ENCODE peak calls at places on chromosome 7, in six cellular contexts. H is A549, X is suprapubic skin, U is endothelial cell of umbilical vein, S is epithelial cell of esophagus, N is mesothelial cell of epicardium. G is an unnamed sample.

GRCh38 chr7:707296-708000 is 19.1 kb upstream of the DNAAF5 start:
- DNase-seq in X (peak), S (no peak), U (no peak), N (no peak), H (no peak), G (no peak)

GRCh38 chr7:105621617-105622016 is 40.3 kb upstream of the EFCAB10 start:
- DNase-seq in U (peak), N (no peak), X (no peak), H (no peak), S (no peak), G (no peak)

GRCh38 chr7:12805518-12805928 is 118.1 kb downstream of the ARL4A start:
- DNase-seq in S (peak), N (no peak), H (no peak), U (no peak), X (no peak), G (no peak)

GRCh38 chr7:4791738-4792536 is 16.5 kb downstream of the AP5Z1 start:
- DNase-seq in S (peak), U (peak), H (peak), X (peak), N (peak), G (peak)

GRCh38 chr7:88337556-88337955 is 30.9 kb upstream of the STEAP4 start:
- DNase-seq in S (peak), H (no peak), U (no peak), X (no peak), N (no peak), G (no peak)

GRCh38 chr7:74206589-74207120 is 3.2 kb upstream of the LAT2 start:
- DNase-seq in U (peak), S (peak), N (peak), H (peak), X (peak), G (peak)

GRCh38 chr7:97835296-97836138 is 36.7 kb downstream of the ASNS start:
- DNase-seq in U (peak), S (peak), X (no peak), H (peak), N (peak), G (peak)

GRCh38 chr7:121697731-121698396 is 175.1 kb upstream of the PTPRZ1 start:
- DNase-seq in S (peak), X (no peak), U (no peak), H (no peak), N (no peak), G (no peak)

GRCh38 chr7:28904539-28905143 is 53.5 kb downstream of the TRIL start:
- DNase-seq in X (no peak), H (no peak), S (peak), N (no peak), U (no peak), G (no peak)

GRCh38 chr7:26627871-26628270 is 236.5 kb downstream of the SKAP2 start:
- DNase-seq in U (no peak), S (no peak), H (no peak), X (no peak), N (no peak), G (no peak)

GRCh38 chr7:22066484-22066883 is 120.8 kb upstream of the CDCA7L start:
- DNase-seq in U (no peak), N (no peak), H (no peak), X (no peak), S (no peak), G (no peak)

GRCh38 chr7:65216469-65216868 is 157.2 kb upstream of the ZNF92 start:
- DNase-seq in U (peak), H (peak), N (peak), S (peak), X (no peak), G (peak)

GRCh38 chr7:139635521-139636240 is 112.2 kb downstream of the CLEC2L start:
- DNase-seq in H (no peak), S (no peak), U (no peak), X (no peak), N (no peak), G (no peak)

GRCh38 chr7:70472580-70473239 is 659.2 kb upstream of the GALNT17 start:
- DNase-seq in S (no peak), U (no peak), X (no peak), H (no peak), N (no peak), G (no peak)

GRCh38 chr7:100087055-100087750 is 1.6 kb upstream of the COPS6 start:
- DNase-seq in H (peak), U (peak), N (no peak), S (peak), X (no peak), G (no peak)

GRCh38 chr7:137146012-137146455 is 197.5 kb downstream of the PTN start:
- DNase-seq in S (peak), X (no peak), N (no peak), U (no peak), H (no peak), G (no peak)

DNA sequence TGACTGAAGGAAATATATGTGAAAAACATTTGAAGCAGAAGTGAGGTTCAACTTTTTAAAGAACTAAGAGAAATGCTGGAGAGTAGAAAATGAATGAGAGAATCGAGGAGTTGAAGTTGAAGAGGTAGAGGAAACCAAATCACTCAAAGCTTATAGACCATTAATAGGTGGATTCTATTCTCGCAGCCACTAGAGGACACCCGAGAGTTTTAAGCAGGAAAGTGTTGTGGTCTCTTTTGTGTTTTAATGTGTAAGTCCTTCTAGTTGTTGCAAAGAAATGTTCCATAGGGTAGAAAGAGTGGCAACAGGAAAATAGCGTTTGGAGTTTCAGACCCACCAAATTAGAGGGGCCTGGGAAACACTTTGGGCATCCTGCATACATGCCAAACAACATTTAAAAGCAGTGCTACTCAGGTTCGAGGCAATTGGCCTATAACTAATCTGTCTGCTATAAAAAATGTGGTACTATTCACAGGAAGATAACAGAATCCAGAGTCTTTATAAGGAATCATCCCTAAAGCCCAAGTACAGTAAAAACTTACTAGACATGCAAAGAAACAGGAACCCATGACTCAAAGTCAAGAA is 75.3 kb upstream of the TAS2R16 start:
- DNase-seq in N (no peak), X (no peak), S (peak), U (peak), H (peak), G (no peak)
- TF ChIP-seq CTCF in N (no peak), X (no peak), S (peak), U (peak), H (peak), G (peak)

DNA sequence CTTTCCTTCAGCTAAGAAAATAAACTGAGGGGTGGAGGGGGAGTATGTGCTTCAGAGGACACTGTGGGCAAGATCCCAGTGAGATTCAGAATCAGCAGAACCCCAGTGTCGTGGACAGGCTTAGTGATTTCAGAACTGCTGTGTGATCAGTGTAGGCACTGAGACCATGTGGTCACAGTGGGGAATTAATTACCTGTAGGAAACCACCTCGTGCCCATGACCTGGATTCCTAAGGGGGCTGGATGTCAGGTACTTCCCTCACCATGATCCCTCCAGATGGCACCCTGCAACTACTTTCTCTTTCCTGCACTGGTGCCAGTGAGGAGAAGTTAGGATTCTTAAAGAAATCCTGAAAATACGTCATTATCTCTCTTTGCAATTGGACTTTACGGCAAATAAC is 64.4 kb downstream of the HBP1 start:
- DNase-seq in N (no peak), U (no peak), S (no peak), X (no peak), H (no peak), G (no peak)
- TF ChIP-seq CTCF in N (no peak), U (no peak), S (no peak), X (no peak), H (no peak), G (no peak)

DNA sequence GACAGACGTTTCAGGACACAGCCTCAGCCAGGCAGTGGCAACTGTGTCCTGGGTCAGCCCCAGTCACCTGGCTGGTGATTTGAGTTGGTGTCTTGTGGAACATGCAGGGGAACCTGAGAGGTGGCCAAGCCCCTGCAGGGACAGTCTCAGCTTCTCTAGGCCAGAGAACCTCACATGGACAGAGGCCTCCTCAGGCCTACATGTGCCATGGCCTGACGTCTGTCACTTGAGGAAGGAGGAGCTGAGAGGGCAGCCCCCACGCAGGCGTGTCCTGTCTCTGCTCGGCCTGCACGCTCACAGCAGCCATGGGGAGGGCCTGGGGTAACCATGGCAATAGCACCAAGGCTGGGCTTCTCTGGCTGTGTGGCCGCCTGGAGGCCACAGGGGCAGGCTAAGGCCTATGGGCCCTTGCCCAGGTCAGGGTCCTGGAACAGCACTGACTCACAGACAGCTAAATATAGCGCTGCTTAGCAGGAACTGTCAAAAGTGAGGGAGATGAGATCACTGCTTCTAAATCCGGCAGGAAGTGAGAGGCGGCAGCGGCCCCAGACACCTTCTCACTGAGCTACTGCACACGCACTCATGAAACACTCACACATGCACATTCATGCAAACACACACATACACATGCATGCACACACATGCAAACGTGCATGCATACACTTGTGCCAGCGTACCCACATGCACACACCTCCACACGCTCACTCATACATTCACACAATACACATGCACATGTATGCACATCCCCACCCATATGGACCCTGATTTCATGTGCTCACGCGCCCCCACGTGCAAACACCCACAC is 57.0 kb downstream of the YKT6 start:
- DNase-seq in X (no peak), H (peak), N (no peak), U (peak), S (peak), G (no peak)
- TF ChIP-seq CTCF in X (no peak), H (no peak), N (no peak), U (no peak), S (no peak), G (no peak)

GRCh38 chr7:143280160-143280559 is 4.6 kb upstream of the TMEM139 start:
- DNase-seq in H (no peak), U (no peak), N (no peak), S (no peak), X (no peak), G (no peak)
- TF ChIP-seq CTCF in H (no peak), U (no peak), N (no peak), S (no peak), X (no peak), G (no peak)

G was measured in type B pancreatic cell.